ENCODE peak calls at places on chromosomes 16 and 17, in five cellular contexts. M is neuronal stem cell, U is H9, X is trophoblast cell, V is H1. H is an unnamed sample.

GRCh38 chr17:39818282-39819000 is 45.7 kb downstream of the IKZF3 start:
- DNase-seq in M (no peak), U (no peak), X (no peak), V (no peak), H (no peak)

GRCh38 chr17:17890773-17891759 is 54.3 kb upstream of the SREBF1 start:
- DNase-seq in M (no peak), U (peak), X (peak), V (no peak), H (peak)

GRCh38 chr16:77760800-77761199 is 27.6 kb upstream of the VAT1L start:
- DNase-seq in M (no peak), U (no peak), X (no peak), V (no peak), H (peak)

GRCh38 chr16:72963508-72963907 is 84.4 kb downstream of the ZFHX3 start:
- DNase-seq in M (no peak), U (no peak), X (no peak), V (no peak), H (no peak)

GRCh38 chr17:7215652-7216139 is 3.9 kb downstream of the DLG4 start:
- DNase-seq in M (no peak), U (peak), X (no peak), V (no peak), H (peak)

GRCh38 chr16:23595246-23595950 is 718 bp downstream of the NDUFAB1 start:
- DNase-seq in M (no peak), U (no peak), X (no peak), V (no peak), H (peak)

GRCh38 chr16:57265850-57266530 is 18.5 kb downstream of the PLLP start:
- DNase-seq in M (no peak), U (no peak), X (peak), V (no peak), H (no peak)

GRCh38 chr17:80738406-80738805 is 193.8 kb downstream of the RPTOR start:
- DNase-seq in M (no peak), U (no peak), X (no peak), V (no peak), H (no peak)

GRCh38 chr17:38341035-38341721 is 2.6 kb downstream of the GPR179 start:
- DNase-seq in M (no peak), U (peak), X (no peak), V (no peak), H (peak)

GRCh38 chr17:70130274-70130673 is 39.1 kb upstream of the KCNJ2 start:
- DNase-seq in M (no peak), U (no peak), X (no peak), V (no peak), H (no peak)

GRCh38 chr17:70124723-70125122 is 44.6 kb upstream of the KCNJ2 start:
- DNase-seq in M (no peak), U (no peak), X (no peak), V (no peak), H (no peak)

GRCh38 chr17:70132505-70132904 is 36.8 kb upstream of the KCNJ2 start:
- DNase-seq in M (no peak), U (no peak), X (no peak), V (no peak), H (no peak)

GRCh38 chr17:70127221-70127873 is 42.0 kb upstream of the KCNJ2 start:
- DNase-seq in M (no peak), U (no peak), X (peak), V (no peak), H (no peak)

DNA sequence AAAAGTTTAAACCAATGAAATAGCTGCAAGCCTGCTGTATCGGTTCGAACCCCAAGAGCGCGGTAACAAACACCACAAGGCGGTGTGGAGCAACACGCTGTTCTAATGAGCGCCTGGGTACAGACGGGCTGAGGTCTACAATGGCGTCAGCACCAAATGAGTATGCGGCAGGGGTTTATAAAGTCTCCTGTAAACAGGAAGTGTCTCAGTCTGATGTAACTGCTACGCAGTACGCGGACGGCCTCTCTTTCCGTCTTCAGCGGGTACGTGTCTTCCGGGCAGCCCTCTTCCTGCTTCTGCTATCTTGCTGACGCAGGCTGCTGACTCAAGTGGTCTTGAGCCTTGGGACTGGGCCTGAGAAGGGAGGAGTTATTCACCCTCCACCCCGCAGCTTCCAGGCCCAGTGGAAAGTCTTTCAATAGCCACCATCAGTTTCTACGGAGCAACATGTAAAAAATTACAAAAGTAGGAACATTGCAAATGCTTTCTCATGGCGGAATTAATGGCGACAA is 40.5 kb upstream of the KCNJ2 start:
- DNase-seq in M (no peak), U (no peak), X (no peak), V (no peak), H (no peak)
- H2AFZ ChIP-seq in M (no peak), U (no peak), X (no peak), V (peak), H (no peak)

DNA sequence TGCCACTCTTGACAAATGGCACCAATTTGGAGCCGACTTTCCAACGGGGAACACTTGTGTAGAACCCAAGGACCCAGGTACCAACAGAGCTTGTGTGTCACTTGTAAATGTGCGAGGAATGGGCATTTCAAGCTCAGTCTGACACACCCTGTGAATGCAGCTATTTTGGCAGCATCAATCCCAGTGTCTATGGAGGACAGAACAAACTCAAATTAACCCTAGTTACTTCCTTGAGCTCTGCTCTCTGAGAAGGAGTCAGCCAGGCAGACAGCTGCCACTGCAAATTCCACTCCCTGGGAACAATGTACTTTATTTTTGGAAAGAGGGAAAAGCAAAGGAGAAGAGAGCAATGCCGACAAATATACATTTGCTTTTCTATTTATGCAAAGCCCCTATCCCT is 48.4 kb upstream of the NOG start:
- DNase-seq in M (no peak), U (no peak), X (no peak), V (no peak), H (no peak)
- H3K27ac ChIP-seq in M (no peak), U (no peak), X (peak), V (no peak), H (no peak)

GRCh38 chr17:744937-745336 is 7.1 kb downstream of the GEMIN4 start:
- DNase-seq in M (no peak), U (no peak), X (no peak), V (no peak), H (no peak)
- H2BK12ac ChIP-seq in M (no peak), U (no peak), X (no peak), V (no peak), H (no peak)

DNA sequence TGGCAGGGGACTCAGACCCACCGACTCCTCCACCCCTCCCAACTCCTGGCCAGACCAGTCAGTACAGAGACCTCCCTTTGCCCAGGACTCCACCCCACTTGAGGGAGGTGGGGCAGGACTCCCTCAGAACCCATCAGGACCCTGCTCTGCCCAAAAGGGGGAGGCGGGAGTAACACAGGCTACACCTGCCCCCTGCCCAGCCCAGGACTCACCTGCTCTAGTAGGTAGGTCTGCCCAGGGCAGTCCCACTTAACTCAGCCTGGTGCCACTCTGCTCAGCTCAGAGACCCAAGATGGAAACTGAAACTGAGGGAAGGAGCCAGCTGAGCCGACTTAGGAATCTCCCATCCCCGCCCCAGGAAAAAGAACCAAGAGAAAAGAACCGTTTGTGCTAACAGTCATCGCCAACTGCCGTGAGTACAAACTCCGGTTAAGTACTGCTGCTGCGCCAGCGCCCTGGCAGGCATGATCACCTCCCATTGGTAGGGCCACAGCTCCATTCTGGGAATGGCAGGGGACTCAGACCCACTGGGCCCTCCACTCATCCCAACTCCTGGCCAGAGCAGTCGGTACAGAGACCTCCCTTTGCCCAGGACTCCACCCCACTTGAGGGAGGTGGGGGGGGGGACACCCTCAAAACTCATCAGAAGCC is 488 bp downstream of the DHX58 start:
- DNase-seq in M (no peak), U (peak), X (peak), V (no peak), H (peak)
- H2AFZ ChIP-seq in M (no peak), U (no peak), X (no peak), V (no peak), H (peak)

GRCh38 chr16:67919618-67920210 is 11.9 kb downstream of the CTRL start:
- DNase-seq in M (no peak), U (no peak), X (no peak), V (no peak), H (no peak)

GRCh38 chr16:67915831-67916723 is 15.6 kb downstream of the CTRL start:
- DNase-seq in M (no peak), U (no peak), X (no peak), V (no peak), H (no peak)

GRCh38 chr16:67917140-67917851 is 14.4 kb downstream of the CTRL start:
- DNase-seq in M (no peak), U (no peak), X (no peak), V (no peak), H (no peak)

GRCh38 chr16:67917852-67918236 is 13.8 kb downstream of the CTRL start:
- DNase-seq in M (no peak), U (no peak), X (peak), V (no peak), H (peak)

GRCh38 chr16:67914758-67915622 is 16.7 kb downstream of the CTRL start:
- DNase-seq in M (no peak), U (no peak), X (no peak), V (no peak), H (no peak)
- H3K27ac ChIP-seq in M (no peak), U (no peak), X (no peak), V (peak), H (no peak)

GRCh38 chr16:68575082-68575481 is 36.0 kb downstream of the ZFP90 start:
- DNase-seq in M (no peak), U (peak), X (peak), V (no peak), H (no peak)
- H2BK12ac ChIP-seq in M (no peak), U (no peak), X (no peak), V (no peak), H (no peak)

DNA sequence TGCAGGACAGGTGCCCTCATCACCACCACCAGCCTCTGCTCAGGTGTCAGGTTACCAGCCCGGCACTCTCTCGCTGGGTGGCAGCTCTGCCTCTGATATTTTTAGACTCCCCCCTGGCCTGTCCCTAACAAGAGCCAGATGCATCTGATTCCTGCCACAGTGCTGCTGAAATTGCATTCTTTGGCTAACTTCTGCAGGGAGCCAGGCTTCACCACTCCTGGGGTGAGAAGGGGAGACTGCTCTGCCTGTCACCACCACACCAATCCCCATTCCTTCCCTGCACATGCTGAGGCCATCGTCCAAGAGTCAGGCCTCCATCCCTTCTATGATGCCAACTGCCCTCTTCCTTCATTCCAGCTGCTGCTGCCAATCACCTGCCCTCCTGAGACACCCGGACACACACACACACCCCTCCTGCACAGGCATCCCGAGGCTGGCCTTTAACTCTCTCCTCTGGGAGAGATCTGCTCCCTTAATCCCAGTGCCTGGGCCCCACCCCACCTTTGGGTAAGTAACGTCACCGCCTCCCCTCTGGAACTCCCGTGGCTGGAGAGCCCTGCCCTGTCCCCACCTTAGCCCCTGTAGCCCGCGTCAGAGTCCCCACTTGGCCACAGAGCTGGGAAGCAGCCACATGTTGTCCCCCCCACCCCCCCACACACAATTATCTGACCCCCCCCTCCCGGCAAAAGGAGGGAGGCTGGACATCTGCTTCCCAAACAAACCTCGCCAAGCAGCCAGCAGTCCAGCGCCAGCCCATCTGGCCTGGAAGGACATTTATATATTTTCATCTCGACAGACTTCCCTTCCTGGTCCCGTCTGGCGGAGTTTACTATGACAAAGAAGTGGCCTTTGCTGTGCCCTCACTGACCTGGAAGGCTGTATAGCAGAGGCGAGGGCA is 2.8 kb downstream of the EMP2 start:
- DNase-seq in M (no peak), U (peak), X (no peak), V (no peak), H (no peak)
- H2AFZ ChIP-seq in M (no peak), U (no peak), X (no peak), V (no peak), H (no peak)

DNA sequence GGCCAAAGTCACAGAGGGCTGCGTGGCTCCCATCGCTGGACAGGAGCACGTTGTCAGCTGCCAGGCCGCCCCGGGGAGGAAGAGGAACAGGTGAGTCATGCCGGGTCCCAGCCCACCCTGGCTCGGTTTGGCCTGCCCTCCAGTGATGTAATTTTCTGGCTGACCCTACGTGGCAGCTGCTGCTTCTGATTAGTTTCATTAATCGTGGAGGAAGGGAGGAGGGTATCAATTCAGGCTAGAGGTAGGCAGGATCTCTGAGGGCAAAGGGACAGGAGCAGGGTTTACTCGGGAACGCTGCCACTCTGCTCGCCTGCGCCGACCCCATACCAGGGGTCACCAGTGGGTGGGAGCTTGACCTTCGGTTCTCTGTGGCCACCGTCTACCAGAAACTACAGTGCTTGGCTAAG is 11.7 kb upstream of the SPATA32 start:
- DNase-seq in M (no peak), U (no peak), X (no peak), V (no peak), H (no peak)
- H3K27ac ChIP-seq in M (no peak), U (no peak), X (no peak), V (no peak), H (no peak)